ENCODE peak calls at places on chromosomes 16 and 17, in ten cellular contexts. E, K, Q, P, D, O, T, L, I and Y are unnamed samples.

GRCh38 chr16:46972971-46973456 is 460 bp downstream of the DNAJA2 start:
- DNase-seq in E (peak), P (peak), D (no peak), L (peak), T (peak), Q (peak), O (peak), I (peak), K (peak), Y (peak)

GRCh38 chr17:10121971-10122707 is 76.3 kb downstream of the GAS7 start:
- DNase-seq in L (no peak), I (no peak), K (no peak), Q (peak), E (no peak), D (peak), O (no peak), T (peak), P (peak), Y (no peak)

GRCh38 chr17:16623282-16623681 is 30.4 kb downstream of the ZNF624 start:
- DNase-seq in E (no peak), L (no peak), D (no peak), T (no peak), O (no peak), K (no peak), I (no peak), P (no peak), Q (no peak), Y (no peak)

GRCh38 chr17:74052993-74053744 is 150.3 kb upstream of the RPL38 start:
- DNase-seq in T (peak), O (no peak), E (peak), L (no peak), P (no peak), K (no peak), Q (no peak), D (no peak), I (no peak), Y (no peak)

GRCh38 chr17:66468241-66469087 is 166.1 kb downstream of the PRKCA start:
- DNase-seq in Q (peak), T (peak), L (no peak), I (peak), P (no peak), E (no peak), D (peak), O (peak), K (no peak), Y (peak)

GRCh38 chr16:59527206-59527997 is 793.3 kb upstream of the GOT2 start:
- DNase-seq in L (no peak), I (peak), K (no peak), Q (no peak), E (no peak), D (no peak), T (no peak), O (peak), P (no peak), Y (peak)

GRCh38 chr16:29984764-29985147 is 10.7 kb downstream of the HIRIP3 start:
- DNase-seq in T (no peak), O (no peak), P (no peak), E (no peak), K (no peak), I (no peak), D (no peak), L (no peak), Q (no peak), Y (no peak)

GRCh38 chr17:65794572-65794971 is 233.1 kb upstream of the AXIN2 start:
- DNase-seq in T (peak), L (no peak), E (peak), O (peak), Q (peak), K (peak), P (no peak), I (peak), D (peak), Y (peak)

GRCh38 chr17:58666858-58667267 is 25.0 kb downstream of the TEX14 start:
- DNase-seq in D (peak), Q (no peak), L (peak), P (no peak), E (no peak), I (no peak), O (peak), T (no peak), K (no peak), Y (peak)

GRCh38 chr17:55576237-55576998 is 65.2 kb upstream of the SMIM36 start:
- DNase-seq in P (no peak), O (peak), T (peak), Q (peak), D (peak), K (no peak), L (no peak), I (peak), E (no peak), Y (peak)

GRCh38 chr17:2198917-2199316 is 104.7 kb downstream of the SMG6 start:
- DNase-seq in O (peak), T (no peak), K (no peak), Q (no peak), L (no peak), I (no peak), E (no peak), D (peak), P (no peak), Y (peak)

GRCh38 chr16:25126820-25127232 is 15.3 kb downstream of the LCMT1 start:
- DNase-seq in I (peak), K (no peak), T (peak), Q (peak), E (no peak), L (no peak), P (peak), D (peak), O (peak), Y (peak)

GRCh38 chr16:51981725-51982124 is 565.2 kb downstream of the TOX3 start:
- DNase-seq in T (no peak), P (no peak), I (no peak), L (no peak), D (no peak), K (no peak), Q (no peak), O (no peak), E (no peak), Y (no peak)

GRCh38 chr16:74603848-74604247 is 3.1 kb downstream of the GLG1 start:
- DNase-seq in Q (no peak), E (no peak), I (no peak), K (no peak), L (no peak), T (no peak), D (peak), P (no peak), O (peak), Y (peak)

GRCh38 chr17:1695365-1695764 is 10.7 kb upstream of the PRPF8 start:
- DNase-seq in E (no peak), O (no peak), K (no peak), P (peak), Q (peak), T (no peak), I (no peak), L (no peak), D (no peak), Y (no peak)

GRCh38 chr17:63698886-63699637 is 863 bp downstream of the LIMD2 start:
- DNase-seq in D (no peak), I (peak), K (peak), O (peak), P (peak), E (peak), T (peak), Q (peak), L (peak), Y (peak)

GRCh38 chr17:77677637-77678036 is 280.9 kb upstream of the TNRC6C start:
- DNase-seq in T (no peak), E (no peak), L (no peak), D (no peak), I (no peak), K (no peak), O (no peak), Q (no peak), P (no peak), Y (no peak)

GRCh38 chr16:56984639-56985038 is 4.7 kb upstream of the NLRC5 start:
- DNase-seq in L (no peak), E (no peak), I (no peak), O (no peak), P (no peak), D (no peak), T (no peak), K (no peak), Q (no peak), Y (no peak)